ENCODE peak calls at places on chromosomes 13 and 19, in four cellular contexts. X, N, B and O are unnamed samples. For H3K4me1, the result is how much of the 10 kb centered on the place peaks cover.

GRCh38 chr13:44040754-44041100 is 161.0 kb downstream of the LACC1 start:
- DNase-seq in X (no peak), N (no peak), B (no peak), O (no peak)

GRCh38 chr13:25860862-25861261 is 191.0 kb downstream of the SHISA2 start:
- DNase-seq in B (no peak), X (no peak), N (no peak), O (no peak)

GRCh38 chr13:83048419-83048818 is 833.9 kb downstream of the SLITRK1 start:
- DNase-seq in N (no peak), B (no peak), X (no peak), O (no peak)

GRCh38 chr19:48991823-48992570 is 1.1 kb downstream of the GYS1 start:
- DNase-seq in N (no peak), B (peak), X (peak), O (peak)

GRCh38 chr19:31347828-31348314 is 1.4 kb downstream of the TSHZ3 start:
- DNase-seq in B (no peak), X (no peak), N (no peak), O (no peak)

GRCh38 chr13:94093652-94094310 is 385.7 kb downstream of the DCT start:
- DNase-seq in N (no peak), B (no peak), X (no peak), O (no peak)

GRCh38 chr19:30160426-30160825 is 211.8 kb upstream of the ZNF536 start:
- DNase-seq in N (peak), X (no peak), B (no peak), O (no peak)

GRCh38 chr13:75468602-75469001 is 13.4 kb downstream of the TBC1D4 start:
- DNase-seq in B (no peak), X (no peak), N (no peak), O (no peak)

GRCh38 chr19:1882089-1882785 is 3.1 kb downstream of the ABHD17A start:
- DNase-seq in X (no peak), B (no peak), N (no peak), O (no peak)

GRCh38 chr19:44887648-44888047 is 3.4 kb upstream of the TOMM40 start:
- DNase-seq in N (no peak), X (no peak), B (no peak), O (no peak)

GRCh38 chr13:76473552-76474134 is 412.6 kb downstream of the KCTD12 start:
- DNase-seq in B (peak), X (peak), N (peak), O (peak)

GRCh38 chr19:12792048-12792852 is 964 bp downstream of the JUNB start:
- DNase-seq in B (peak), N (no peak), X (peak), O (peak)

GRCh38 chr19:8334458-8335342 is 8.4 kb downstream of the KANK3 start:
- DNase-seq in X (no peak), B (peak), N (no peak), O (peak)

GRCh38 chr13:65638572-65639168 is 1591.5 kb downstream of the PCDH9 start:
- DNase-seq in X (peak), B (peak), N (no peak), O (no peak)

DNA sequence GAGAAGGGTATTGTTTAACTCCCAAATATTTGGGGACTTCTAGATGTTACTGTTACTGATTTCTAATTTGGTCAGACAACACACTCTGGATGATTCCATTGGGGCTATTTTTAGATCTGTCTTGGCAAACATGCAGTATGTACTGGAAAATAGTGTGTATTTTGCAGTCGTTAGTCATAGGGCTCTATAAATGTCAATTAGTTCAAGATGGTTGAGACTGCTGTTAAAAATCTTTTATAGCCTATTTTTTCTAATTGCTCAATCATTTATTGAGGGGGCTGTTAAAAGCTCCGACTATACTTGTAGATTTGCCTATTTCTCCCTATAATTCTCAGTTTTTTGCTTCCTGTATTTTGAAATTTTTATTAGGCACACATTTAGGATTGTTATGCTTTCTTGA is 31.4 kb downstream of the PPP5C start:
- DNase-seq in X (no peak), B (no peak), N (no peak), O (no peak)
- TF ChIP-seq POLR2AphosphoS5 in X (no peak), B (no peak), N (no peak), O (no peak)

DNA sequence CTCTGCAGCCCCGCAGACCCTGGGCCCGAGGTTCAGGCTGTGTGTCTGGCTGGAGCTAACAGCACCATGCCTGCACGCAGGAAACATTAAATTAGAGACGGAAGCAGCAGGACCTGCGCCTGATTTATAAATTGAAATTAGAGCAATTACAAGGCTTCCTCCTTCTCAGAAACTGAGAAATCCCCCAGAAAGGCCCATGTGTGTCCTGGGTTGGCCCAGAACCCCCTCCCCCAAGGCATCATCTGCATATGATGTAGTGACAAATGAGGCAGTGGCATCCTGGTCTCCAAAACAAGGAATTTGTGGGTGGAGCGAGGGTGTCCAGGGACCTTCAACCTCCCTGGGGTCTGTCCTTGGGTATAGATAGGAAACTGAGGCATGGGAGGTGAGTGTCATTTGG is 27.2 kb upstream of the SEMA6B start:
- DNase-seq in B (peak), N (no peak), X (no peak), O (no peak)
- TF ChIP-seq CTCF in B (no peak), N (no peak), X (no peak), O (no peak)

GRCh38 chr13:51619614-51620013 is 35.4 kb downstream of the WDFY2 start:
- DNase-seq in N (no peak), X (no peak), B (no peak), O (no peak)
- H3K4me1 ChIP-seq in N (half or more), X (under half), B (half or more), O (under half)

GRCh38 chr19:18856385-18857126 is 24.8 kb downstream of the UPF1 start:
- DNase-seq in N (no peak), B (peak), X (no peak), O (no peak)
- TF ChIP-seq POLR2AphosphoS5 in N (no peak), B (no peak), X (no peak), O (no peak)

GRCh38 chr13:48400820-48401219 is 12.1 kb downstream of the LPAR6 start:
- DNase-seq in X (no peak), N (no peak), B (no peak), O (no peak)

GRCh38 chr13:48403929-48404328 is 9.0 kb downstream of the LPAR6 start:
- DNase-seq in B (no peak), N (no peak), X (no peak), O (no peak)

GRCh38 chr13:48401480-48401879 is 11.4 kb downstream of the LPAR6 start:
- DNase-seq in X (no peak), N (no peak), B (no peak), O (no peak)

GRCh38 chr13:48403151-48403631 is 9.7 kb downstream of the LPAR6 start:
- DNase-seq in N (no peak), B (no peak), X (no peak), O (no peak)

GRCh38 chr13:48402325-48402962 is 10.5 kb downstream of the LPAR6 start:
- DNase-seq in B (no peak), X (no peak), N (no peak), O (no peak)
- TF ChIP-seq CTCF in B (no peak), X (no peak), N (no peak), O (no peak)

DNA sequence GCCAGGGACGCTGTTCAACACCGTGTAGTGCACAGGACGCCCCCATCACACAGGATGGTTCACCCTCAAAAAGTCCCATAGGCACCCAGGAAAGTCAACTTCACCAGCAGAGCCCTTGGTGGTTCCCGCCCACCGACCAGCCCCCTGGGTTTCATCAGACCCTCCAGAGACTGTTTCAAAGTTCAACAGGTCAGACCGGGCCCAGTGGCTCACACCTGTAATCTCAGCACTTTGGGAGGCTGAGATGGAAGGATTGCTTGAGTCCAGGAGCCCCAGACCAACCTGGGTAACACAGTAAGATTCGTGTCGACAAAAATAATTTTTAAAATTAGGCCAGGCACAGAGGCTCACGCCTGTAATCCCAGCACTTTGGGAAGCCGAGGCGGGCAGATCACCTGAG is 61.0 kb downstream of the MYO9B start:
- DNase-seq in X (no peak), N (no peak), B (no peak), O (no peak)
- H3K4me1 ChIP-seq in X (under half), N (under half), B (under half), O (under half)